ENCODE peak calls at places on chromosomes 6 and 20, in four cellular contexts. One of them, this sample, is unnamed. For H3K9me3 and H3K4me1, the result is how much of the 10 kb centered on the place peaks cover.

GRCh38 chr6:43334466-43335095 is 26.0 kb upstream of the CRIP3 start:
- DNase-seq in fibroblast of lung: peak
- DNase-seq in left lung: no peak
- DNase-seq in ascending aorta: no peak
- DNase-seq in this sample: no peak

GRCh38 chr6:3722785-3723184 is 28.7 kb downstream of the PXDC1 start:
- DNase-seq in left lung: no peak
- DNase-seq in ascending aorta: no peak
- DNase-seq in fibroblast of lung: no peak
- DNase-seq in this sample: no peak

GRCh38 chr6:32967151-32968091 is 973 bp upstream of the BRD2 start:
- DNase-seq in left lung: no peak
- DNase-seq in fibroblast of lung: peak
- DNase-seq in ascending aorta: no peak
- DNase-seq in this sample: no peak

GRCh38 chr6:45483021-45483420 is 105.3 kb upstream of the SUPT3H start:
- DNase-seq in fibroblast of lung: peak
- DNase-seq in left lung: no peak
- DNase-seq in ascending aorta: no peak
- DNase-seq in this sample: no peak

GRCh38 chr6:111740506-111740905 is 132.7 kb downstream of the FYN start:
- DNase-seq in fibroblast of lung: no peak
- DNase-seq in left lung: no peak
- DNase-seq in ascending aorta: no peak
- DNase-seq in this sample: no peak

GRCh38 chr20:32963176-32963575 is 41.1 kb downstream of the SUN5 start:
- DNase-seq in fibroblast of lung: no peak
- DNase-seq in left lung: no peak
- DNase-seq in ascending aorta: no peak
- DNase-seq in this sample: no peak

GRCh38 chr6:3697609-3698008 is 53.9 kb downstream of the PXDC1 start:
- DNase-seq in ascending aorta: peak
- DNase-seq in left lung: no peak
- DNase-seq in fibroblast of lung: peak
- DNase-seq in this sample: no peak

GRCh38 chr6:39923394-39923793 is 10.9 kb downstream of the MOCS1 start:
- DNase-seq in left lung: no peak
- DNase-seq in fibroblast of lung: no peak
- DNase-seq in ascending aorta: peak
- DNase-seq in this sample: peak

GRCh38 chr6:32895006-32895345 is 41.0 kb downstream of the PSMB9 start:
- DNase-seq in fibroblast of lung: no peak
- DNase-seq in ascending aorta: no peak
- DNase-seq in left lung: no peak
- DNase-seq in this sample: no peak

GRCh38 chr20:35117148-35117547 is 24.5 kb upstream of the TRPC4AP start:
- DNase-seq in left lung: no peak
- DNase-seq in ascending aorta: no peak
- DNase-seq in fibroblast of lung: peak
- DNase-seq in this sample: no peak

GRCh38 chr6:31083742-31084354 is 28.5 kb downstream of the C6orf15 start:
- DNase-seq in ascending aorta: no peak
- DNase-seq in fibroblast of lung: peak
- DNase-seq in left lung: no peak
- DNase-seq in this sample: no peak

GRCh38 chr20:57087102-57087501 is 179.3 kb downstream of the BMP7 start:
- DNase-seq in left lung: no peak
- DNase-seq in ascending aorta: no peak
- DNase-seq in fibroblast of lung: no peak
- DNase-seq in this sample: no peak

GRCh38 chr20:31695849-31696804 is 26.5 kb downstream of the BCL2L1 start:
- DNase-seq in left lung: peak
- DNase-seq in ascending aorta: peak
- DNase-seq in fibroblast of lung: peak
- DNase-seq in this sample: peak

GRCh38 chr6:33716890-33717632 is 5.6 kb upstream of the UQCC2 start:
- DNase-seq in ascending aorta: no peak
- DNase-seq in fibroblast of lung: no peak
- DNase-seq in left lung: no peak
- DNase-seq in this sample: no peak

GRCh38 chr6:36820700-36821580 is 18.3 kb downstream of the CPNE5 start:
- DNase-seq in ascending aorta: no peak
- DNase-seq in fibroblast of lung: peak
- DNase-seq in left lung: peak
- DNase-seq in this sample: no peak

GRCh38 chr6:155325700-155326516 is 11.6 kb upstream of the TFB1M start:
- DNase-seq in ascending aorta: no peak
- DNase-seq in left lung: no peak
- DNase-seq in fibroblast of lung: no peak
- DNase-seq in this sample: no peak

GRCh38 chr6:35089935-35090505 is 51.1 kb downstream of the TCP11 start:
- DNase-seq in left lung: no peak
- DNase-seq in fibroblast of lung: peak
- DNase-seq in ascending aorta: peak
- DNase-seq in this sample: peak

GRCh38 chr6:143592335-143592734 is 80.8 kb upstream of the FUCA2 start:
- DNase-seq in ascending aorta: no peak
- DNase-seq in fibroblast of lung: no peak
- DNase-seq in left lung: no peak
- DNase-seq in this sample: no peak

GRCh38 chr20:44719841-44720240 is 4.7 kb downstream of the CCN5 start:
- DNase-seq in left lung: no peak
- DNase-seq in ascending aorta: no peak
- DNase-seq in fibroblast of lung: no peak
- DNase-seq in this sample: no peak

GRCh38 chr6:102216232-102216631 is 822.7 kb downstream of the GRIK2 start:
- DNase-seq in fibroblast of lung: no peak
- DNase-seq in left lung: no peak
- DNase-seq in ascending aorta: no peak
- DNase-seq in this sample: no peak

GRCh38 chr20:51660741-51661608 is 107.2 kb downstream of the ATP9A start:
- DNase-seq in fibroblast of lung: peak
- DNase-seq in ascending aorta: no peak
- DNase-seq in left lung: no peak
- DNase-seq in this sample: no peak

GRCh38 chr6:143060806-143061596 is at the start of gene AIG1:
- DNase-seq in ascending aorta: no peak
- DNase-seq in fibroblast of lung: no peak
- DNase-seq in left lung: no peak
- DNase-seq in this sample: peak

GRCh38 chr6:44082872-44083321 is 44.4 kb downstream of the MRPL14 start:
- DNase-seq in fibroblast of lung: no peak
- DNase-seq in left lung: no peak
- DNase-seq in ascending aorta: no peak
- DNase-seq in this sample: no peak

GRCh38 chr6:90217621-90218496 is 78.8 kb downstream of the BACH2 start:
- DNase-seq in left lung: no peak
- DNase-seq in ascending aorta: no peak
- DNase-seq in fibroblast of lung: no peak
- DNase-seq in this sample: no peak

GRCh38 chr6:71544028-71544427 is 255.4 kb downstream of the OGFRL1 start:
- DNase-seq in ascending aorta: no peak
- DNase-seq in left lung: no peak
- DNase-seq in fibroblast of lung: peak
- DNase-seq in this sample: no peak

GRCh38 chr6:85464260-85464644 is 14.4 kb downstream of the NT5E start:
- DNase-seq in fibroblast of lung: peak
- DNase-seq in ascending aorta: peak
- DNase-seq in left lung: no peak
- DNase-seq in this sample: no peak

GRCh38 chr20:63057133-63058117 is 50.7 kb upstream of the BHLHE23 start:
- DNase-seq in ascending aorta: peak
- DNase-seq in fibroblast of lung: no peak
- DNase-seq in left lung: no peak
- DNase-seq in this sample: no peak

GRCh38 chr20:8755340-8756118 is 313.4 kb upstream of the PLCB4 start:
- DNase-seq in left lung: no peak
- DNase-seq in fibroblast of lung: no peak
- DNase-seq in ascending aorta: no peak
- DNase-seq in this sample: no peak

GRCh38 chr20:19887566-19888268 is 129.4 kb upstream of the NAA20 start:
- DNase-seq in fibroblast of lung: peak
- DNase-seq in ascending aorta: no peak
- DNase-seq in left lung: no peak
- DNase-seq in this sample: no peak

GRCh38 chr6:2038096-2038495 is 207.3 kb downstream of the GMDS start:
- DNase-seq in fibroblast of lung: peak
- DNase-seq in left lung: no peak
- DNase-seq in ascending aorta: no peak
- DNase-seq in this sample: no peak

GRCh38 chr6:128275030-128275429 is 245.4 kb downstream of the PTPRK start:
- DNase-seq in ascending aorta: no peak
- DNase-seq in left lung: no peak
- DNase-seq in fibroblast of lung: peak
- DNase-seq in this sample: no peak

GRCh38 chr20:14959506-14960493 is 622.4 kb upstream of the FLRT3 start:
- DNase-seq in left lung: no peak
- DNase-seq in fibroblast of lung: no peak
- DNase-seq in ascending aorta: no peak
- DNase-seq in this sample: no peak

GRCh38 chr6:18820725-18821124 is 433.6 kb downstream of the RNF144B start:
- DNase-seq in ascending aorta: no peak
- DNase-seq in left lung: no peak
- DNase-seq in fibroblast of lung: no peak
- DNase-seq in this sample: no peak
- H3K9me3 ChIP-seq in ascending aorta: under half
- H3K9me3 ChIP-seq in left lung: under half
- H3K9me3 ChIP-seq in fibroblast of lung: under half
- H3K9me3 ChIP-seq in this sample: under half

GRCh38 chr20:21515300-21516179 is 1.7 kb upstream of the NKX2-2 start:
- DNase-seq in left lung: no peak
- DNase-seq in ascending aorta: no peak
- DNase-seq in fibroblast of lung: no peak
- DNase-seq in this sample: no peak
- H3K4me1 ChIP-seq in left lung: under half
- H3K4me1 ChIP-seq in ascending aorta: under half
- H3K4me1 ChIP-seq in fibroblast of lung: under half
- H3K4me1 ChIP-seq in this sample: under half

GRCh38 chr6:47648031-47648430 is 50.3 kb upstream of the ADGRF4 start:
- DNase-seq in ascending aorta: no peak
- DNase-seq in fibroblast of lung: no peak
- DNase-seq in left lung: no peak
- DNase-seq in this sample: no peak
- H3K4me3 ChIP-seq in ascending aorta: no peak
- H3K4me3 ChIP-seq in fibroblast of lung: no peak
- H3K4me3 ChIP-seq in left lung: no peak
- H3K4me3 ChIP-seq in this sample: no peak

GRCh38 chr20:29687438-29687837 is 1570.0 kb upstream of the DEFB115 start:
- DNase-seq in ascending aorta: no peak
- DNase-seq in fibroblast of lung: no peak
- DNase-seq in left lung: no peak
- DNase-seq in this sample: no peak
- H3K9me3 ChIP-seq in ascending aorta: under half
- H3K9me3 ChIP-seq in fibroblast of lung: under half
- H3K9me3 ChIP-seq in left lung: under half
- H3K9me3 ChIP-seq in this sample: under half